ENCODE peak calls at places on chromosomes 3 and 15, in seven cellular contexts. J, R, I, T, N, W and F are unnamed samples.
A peak's percentile ranks its signal among the peaks of the same experiment; 100 is the strongest.

GRCh38 chr15:57218826-57219576 is 157.3 kb upstream of the CGNL1 start:
- DNase-seq in J (no peak), R (no peak), I (peak; percentile 87), T (no peak), N (no peak), W (no peak), F (peak; percentile 44)

GRCh38 chr15:66767370-66767769 is 65.3 kb downstream of the SMAD6 start:
- DNase-seq in J (no peak), R (no peak), I (no peak), T (no peak), N (no peak), W (no peak), F (no peak)

GRCh38 chr15:89514596-89515406 is 18.4 kb upstream of the RHCG start:
- DNase-seq in J (no peak), R (peak; percentile 80), I (no peak), T (no peak), N (no peak), W (no peak), F (no peak)

GRCh38 chr15:33608714-33609113 is 297.9 kb downstream of the RYR3 start:
- DNase-seq in J (no peak), R (peak; percentile 48), I (peak; percentile 66), T (no peak), N (no peak), W (no peak), F (no peak)

GRCh38 chr3:24481193-24481592 is 13.5 kb downstream of the THRB start:
- DNase-seq in J (no peak), R (no peak), I (no peak), T (no peak), N (no peak), W (no peak), F (no peak)

GRCh38 chr3:99472385-99472784 is 166.0 kb upstream of the COL8A1 start:
- DNase-seq in J (peak; percentile 55), R (no peak), I (no peak), T (no peak), N (no peak), W (no peak), F (peak; percentile 79)

GRCh38 chr3:178558637-178559036 is 22.4 kb downstream of the KCNMB2 start:
- DNase-seq in J (no peak), R (no peak), I (peak; percentile 5), T (no peak), N (no peak), W (no peak), F (no peak)

GRCh38 chr15:43488790-43489585 is 4.0 kb downstream of the TP53BP1 start:
- DNase-seq in J (no peak), R (no peak), I (no peak), T (no peak), N (no peak), W (no peak), F (no peak)

GRCh38 chr3:32815812-32816438 is 1.9 kb upstream of the TRIM71 start:
- DNase-seq in J (no peak), R (no peak), I (no peak), T (no peak), N (no peak), W (no peak), F (no peak)

GRCh38 chr15:72554471-72555425 is 80.6 kb downstream of the ARIH1 start:
- DNase-seq in J (no peak), R (peak; percentile 36), I (no peak), T (no peak), N (no peak), W (no peak), F (peak; percentile 6)

GRCh38 chr3:182349951-182350350 is 443.4 kb upstream of the ATP11B start:
- DNase-seq in J (no peak), R (no peak), I (no peak), T (no peak), N (no peak), W (no peak), F (no peak)
- H3K4me3 ChIP-seq in J (no peak overlapping the region), R (no peak overlapping the region), I (no peak overlapping the region), T (no peak overlapping the region), N (no peak overlapping the region), W (no peak overlapping the region), F (no peak overlapping the region)

DNA sequence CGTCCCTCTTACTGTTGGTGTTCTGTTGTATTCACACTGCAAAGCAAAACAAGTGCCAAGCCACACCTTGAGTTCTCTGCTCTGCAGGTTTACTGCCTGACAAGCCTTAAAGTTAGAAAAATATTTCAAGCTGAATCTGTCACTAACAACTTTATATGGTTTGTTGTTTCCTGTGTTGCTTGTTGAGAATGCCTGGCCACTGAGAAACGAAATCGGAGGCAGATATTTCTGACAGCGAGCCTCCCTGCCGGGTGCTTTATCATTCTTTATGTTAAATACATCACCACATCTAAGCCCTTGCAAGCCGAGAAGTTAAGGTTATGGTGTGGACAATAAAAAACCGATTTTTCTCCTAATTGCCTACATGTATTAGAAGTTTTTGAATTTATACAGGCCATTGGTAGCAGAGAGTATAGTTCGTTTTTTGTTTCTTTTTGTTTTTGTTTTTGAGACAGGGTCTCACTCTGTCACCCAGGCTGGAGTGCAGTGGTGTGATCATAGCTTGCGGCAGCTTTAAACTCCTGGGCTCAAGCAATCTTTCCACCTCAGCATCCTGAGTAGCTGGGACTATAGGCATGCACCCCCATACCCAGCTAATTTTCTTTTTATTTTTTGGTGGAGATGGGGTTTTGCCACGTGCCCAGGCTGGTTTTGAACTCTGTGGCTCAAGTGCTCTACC is 188.4 kb upstream of the ICE2 start:
- DNase-seq in J (no peak), R (no peak), I (peak; percentile 48), T (no peak), N (no peak), W (no peak), F (no peak)
- H3K4me3 ChIP-seq in J (no peak overlapping the region), R (no peak overlapping the region), I (no peak overlapping the region), T (no peak overlapping the region), N (no peak overlapping the region), W (no peak overlapping the region), F (no peak overlapping the region)

DNA sequence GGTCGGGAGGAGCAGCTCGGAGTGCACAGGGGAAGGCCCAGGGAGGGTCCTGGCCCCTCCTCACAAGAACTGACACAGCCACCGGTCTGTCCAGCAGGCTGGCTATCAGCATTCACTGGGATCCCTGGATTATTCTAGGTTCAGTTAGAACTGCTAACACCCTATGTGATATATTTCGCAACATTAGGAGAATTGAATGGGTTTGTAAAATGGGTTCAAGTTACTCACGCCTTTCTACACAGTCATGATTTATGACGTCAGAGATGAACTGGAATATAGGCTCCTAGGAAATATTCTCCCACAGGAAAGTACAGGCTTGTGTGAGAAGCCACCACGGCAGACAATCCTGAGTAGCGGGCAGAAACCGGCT is 972 bp upstream of the BSN start:
- DNase-seq in J (peak; percentile 39), R (no peak), I (no peak), T (no peak), N (no peak), W (no peak), F (no peak)
- H3K4me3 ChIP-seq in J (peak overlapping the region; percentile 58), R (peak overlapping the region; percentile 80), I (peak overlapping the region; percentile 97), T (peak overlapping the region; percentile 75), N (peak overlapping the region; percentile 65), W (peak overlapping the region; percentile 85), F (peak overlapping the region; percentile 70)

DNA sequence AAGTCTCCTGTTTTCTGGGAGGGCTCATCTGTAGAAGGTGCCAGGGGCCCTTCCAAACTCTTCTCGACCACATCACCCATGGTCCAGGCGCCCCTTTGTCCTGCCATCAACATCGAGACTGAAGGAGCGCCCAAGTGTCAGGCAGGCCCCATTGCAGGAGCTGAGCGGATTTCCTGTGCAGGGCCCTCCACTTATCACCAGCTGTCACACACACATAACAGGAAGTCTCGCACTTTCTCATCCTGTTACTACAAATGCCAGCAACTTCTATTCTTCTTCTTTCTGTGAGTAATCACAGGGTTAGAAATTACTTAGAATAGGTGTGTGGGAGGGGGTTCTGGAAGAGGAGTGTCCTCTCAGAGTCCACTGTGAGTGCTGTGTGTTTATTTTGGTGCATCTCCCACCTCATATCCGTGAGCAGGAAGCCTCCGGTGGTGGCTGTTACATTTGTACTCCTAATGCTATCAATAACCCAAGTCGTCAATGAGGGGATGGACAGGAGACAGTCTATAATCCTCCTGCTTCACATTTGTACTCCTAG is at the start of gene KLHL6:
- DNase-seq in J (peak; percentile 68), R (no peak), I (no peak), T (no peak), N (no peak), W (peak; percentile 75), F (no peak)
- H3K4me3 ChIP-seq in J (peak within 1 kb of the TSS; percentile 7), R (no peak within 1 kb of the TSS), I (no peak within 1 kb of the TSS), T (peak within 1 kb of the TSS; percentile 47), N (no peak within 1 kb of the TSS), W (peak within 1 kb of the TSS; percentile 69), F (no peak within 1 kb of the TSS)

GRCh38 chr15:77417642-77418041 is 2.3 kb downstream of the PEAK1 start:
- DNase-seq in J (peak; percentile 17), R (peak; percentile 22), I (no peak), T (no peak), N (no peak), W (no peak), F (peak; percentile 85)
- H3K4me3 ChIP-seq in J (no peak overlapping the region), R (peak overlapping the region; percentile 81), I (no peak overlapping the region), T (no peak overlapping the region), N (no peak overlapping the region), W (no peak overlapping the region), F (peak overlapping the region; percentile 62)

GRCh38 chr3:197961582-197961945 is 1.5 kb downstream of the LMLN start:
- DNase-seq in J (no peak), R (no peak), I (no peak), T (no peak), N (no peak), W (peak; percentile 63), F (no peak)

GRCh38 chr3:197960694-197961581 is 921 bp downstream of the LMLN start:
- DNase-seq in J (no peak), R (no peak), I (no peak), T (no peak), N (no peak), W (no peak), F (no peak)

GRCh38 chr3:197959500-197959890 is 522 bp upstream of the LMLN start:
- DNase-seq in J (no peak), R (no peak), I (no peak), T (no peak), N (no peak), W (no peak), F (no peak)

GRCh38 chr3:197958346-197958745 is 1.7 kb upstream of the LMLN start:
- DNase-seq in J (no peak), R (no peak), I (no peak), T (no peak), N (no peak), W (no peak), F (no peak)

GRCh38 chr3:197959891-197960693 is at the start of gene LMLN:
- DNase-seq in J (peak; percentile 98), R (peak; percentile 96), I (peak; percentile 96), T (peak; percentile 97), N (peak; percentile 85), W (peak; percentile 95), F (peak; percentile 98)
- H3K4me3 ChIP-seq in J (peak within 1 kb of the TSS; percentile 53), R (peak within 1 kb of the TSS; percentile 91), I (peak within 1 kb of the TSS; percentile 91), T (peak within 1 kb of the TSS; percentile 81), N (peak within 1 kb of the TSS; percentile 91), W (peak within 1 kb of the TSS; percentile 75), F (peak within 1 kb of the TSS; percentile 61)